ENCODE peak calls at places on chromosomes 1 and 21, in seven cellular contexts. One of them, this sample, is unnamed.

GRCh38 chr1:228463559-228464455 is 23.4 kb upstream of the RNF187 start:
- DNase-seq in cardiac fibroblast: peak; percentile 46
- DNase-seq in stomach: peak; percentile 27
- DNase-seq in vagina: no peak
- DNase-seq in NCI-H1092 treated with DMSO at 0.1 percent for 48 hours: peak; percentile 56
- DNase-seq in activated effector memory CD4-positive, alpha-beta T cell treated with anti-CD3 and anti-CD28 coated beads, Interleukin-2, amount 50 U/mL, for 16 hours: peak; percentile 86
- DNase-seq in left lobe of liver: no peak
- DNase-seq in this sample: no peak

GRCh38 chr21:17045214-17045835 is 467.5 kb upstream of the CXADR start:
- DNase-seq in cardiac fibroblast: peak; percentile 58
- DNase-seq in activated effector memory CD4-positive, alpha-beta T cell treated with anti-CD3 and anti-CD28 coated beads, Interleukin-2, amount 50 U/mL, for 16 hours: no peak
- DNase-seq in NCI-H1092 treated with DMSO at 0.1 percent for 48 hours: peak; percentile 30
- DNase-seq in vagina: no peak
- DNase-seq in left lobe of liver: no peak
- DNase-seq in stomach: no peak
- DNase-seq in this sample: no peak

GRCh38 chr1:202567747-202568146 is 142.5 kb downstream of the SYT2 start:
- DNase-seq in vagina: no peak
- DNase-seq in NCI-H1092 treated with DMSO at 0.1 percent for 48 hours: no peak
- DNase-seq in left lobe of liver: no peak
- DNase-seq in stomach: no peak
- DNase-seq in activated effector memory CD4-positive, alpha-beta T cell treated with anti-CD3 and anti-CD28 coated beads, Interleukin-2, amount 50 U/mL, for 16 hours: no peak
- DNase-seq in cardiac fibroblast: peak; percentile 70
- DNase-seq in this sample: no peak

GRCh38 chr1:235734335-235734734 is 84.8 kb upstream of the GNG4 start:
- DNase-seq in NCI-H1092 treated with DMSO at 0.1 percent for 48 hours: no peak
- DNase-seq in vagina: no peak
- DNase-seq in left lobe of liver: no peak
- DNase-seq in cardiac fibroblast: no peak
- DNase-seq in activated effector memory CD4-positive, alpha-beta T cell treated with anti-CD3 and anti-CD28 coated beads, Interleukin-2, amount 50 U/mL, for 16 hours: no peak
- DNase-seq in stomach: no peak
- DNase-seq in this sample: no peak

GRCh38 chr1:94989911-94990463 is 63.1 kb upstream of the CNN3 start:
- DNase-seq in NCI-H1092 treated with DMSO at 0.1 percent for 48 hours: no peak
- DNase-seq in stomach: no peak
- DNase-seq in cardiac fibroblast: peak; percentile 71
- DNase-seq in activated effector memory CD4-positive, alpha-beta T cell treated with anti-CD3 and anti-CD28 coated beads, Interleukin-2, amount 50 U/mL, for 16 hours: no peak
- DNase-seq in vagina: peak; percentile 71
- DNase-seq in left lobe of liver: no peak
- DNase-seq in this sample: no peak

GRCh38 chr1:161258439-161259386 is at the start of gene PCP4L1:
- DNase-seq in left lobe of liver: peak; percentile 79
- DNase-seq in activated effector memory CD4-positive, alpha-beta T cell treated with anti-CD3 and anti-CD28 coated beads, Interleukin-2, amount 50 U/mL, for 16 hours: peak; percentile 73
- DNase-seq in NCI-H1092 treated with DMSO at 0.1 percent for 48 hours: no peak
- DNase-seq in vagina: no peak
- DNase-seq in stomach: peak; percentile 65
- DNase-seq in cardiac fibroblast: peak; percentile 67
- DNase-seq in this sample: peak; percentile 69

GRCh38 chr1:236176337-236177336 is 34.3 kb downstream of the GPR137B start:
- DNase-seq in activated effector memory CD4-positive, alpha-beta T cell treated with anti-CD3 and anti-CD28 coated beads, Interleukin-2, amount 50 U/mL, for 16 hours: no peak
- DNase-seq in NCI-H1092 treated with DMSO at 0.1 percent for 48 hours: no peak
- DNase-seq in stomach: no peak
- DNase-seq in vagina: no peak
- DNase-seq in left lobe of liver: no peak
- DNase-seq in cardiac fibroblast: peak; percentile 12
- DNase-seq in this sample: no peak

GRCh38 chr1:226600254-226600653 is 51.7 kb downstream of the STUM start:
- DNase-seq in cardiac fibroblast: no peak
- DNase-seq in NCI-H1092 treated with DMSO at 0.1 percent for 48 hours: no peak
- DNase-seq in left lobe of liver: no peak
- DNase-seq in stomach: no peak
- DNase-seq in vagina: no peak
- DNase-seq in activated effector memory CD4-positive, alpha-beta T cell treated with anti-CD3 and anti-CD28 coated beads, Interleukin-2, amount 50 U/mL, for 16 hours: peak; percentile 34
- DNase-seq in this sample: no peak

GRCh38 chr1:160169553-160170399 is 18.4 kb downstream of the ATP1A4 start:
- DNase-seq in cardiac fibroblast: no peak
- DNase-seq in activated effector memory CD4-positive, alpha-beta T cell treated with anti-CD3 and anti-CD28 coated beads, Interleukin-2, amount 50 U/mL, for 16 hours: no peak
- DNase-seq in vagina: no peak
- DNase-seq in NCI-H1092 treated with DMSO at 0.1 percent for 48 hours: peak; percentile 83
- DNase-seq in stomach: no peak
- DNase-seq in left lobe of liver: no peak
- DNase-seq in this sample: no peak

GRCh38 chr1:230861489-230861888 is 6.8 kb downstream of the C1orf198 start:
- DNase-seq in stomach: no peak
- DNase-seq in NCI-H1092 treated with DMSO at 0.1 percent for 48 hours: no peak
- DNase-seq in activated effector memory CD4-positive, alpha-beta T cell treated with anti-CD3 and anti-CD28 coated beads, Interleukin-2, amount 50 U/mL, for 16 hours: no peak
- DNase-seq in cardiac fibroblast: no peak
- DNase-seq in left lobe of liver: no peak
- DNase-seq in vagina: no peak
- DNase-seq in this sample: no peak

GRCh38 chr1:170318141-170318540 is 172.4 kb downstream of the NTMT2 start:
- DNase-seq in vagina: no peak
- DNase-seq in cardiac fibroblast: no peak
- DNase-seq in NCI-H1092 treated with DMSO at 0.1 percent for 48 hours: no peak
- DNase-seq in stomach: no peak
- DNase-seq in left lobe of liver: no peak
- DNase-seq in activated effector memory CD4-positive, alpha-beta T cell treated with anti-CD3 and anti-CD28 coated beads, Interleukin-2, amount 50 U/mL, for 16 hours: no peak
- DNase-seq in this sample: no peak

GRCh38 chr1:67748630-67749029 is 63.6 kb downstream of the GADD45A start:
- DNase-seq in left lobe of liver: no peak
- DNase-seq in stomach: no peak
- DNase-seq in NCI-H1092 treated with DMSO at 0.1 percent for 48 hours: no peak
- DNase-seq in activated effector memory CD4-positive, alpha-beta T cell treated with anti-CD3 and anti-CD28 coated beads, Interleukin-2, amount 50 U/mL, for 16 hours: no peak
- DNase-seq in vagina: no peak
- DNase-seq in cardiac fibroblast: peak; percentile 85
- DNase-seq in this sample: no peak

GRCh38 chr1:115748396-115749130 is 20.0 kb downstream of the CASQ2 start:
- DNase-seq in NCI-H1092 treated with DMSO at 0.1 percent for 48 hours: no peak
- DNase-seq in vagina: no peak
- DNase-seq in activated effector memory CD4-positive, alpha-beta T cell treated with anti-CD3 and anti-CD28 coated beads, Interleukin-2, amount 50 U/mL, for 16 hours: no peak
- DNase-seq in cardiac fibroblast: peak; percentile 56
- DNase-seq in left lobe of liver: no peak
- DNase-seq in stomach: no peak
- DNase-seq in this sample: no peak

GRCh38 chr1:44433209-44433608 is 28.2 kb downstream of the RNF220 start:
- DNase-seq in NCI-H1092 treated with DMSO at 0.1 percent for 48 hours: no peak
- DNase-seq in activated effector memory CD4-positive, alpha-beta T cell treated with anti-CD3 and anti-CD28 coated beads, Interleukin-2, amount 50 U/mL, for 16 hours: no peak
- DNase-seq in stomach: no peak
- DNase-seq in cardiac fibroblast: peak; percentile 23
- DNase-seq in vagina: no peak
- DNase-seq in left lobe of liver: no peak
- DNase-seq in this sample: no peak

GRCh38 chr1:240877605-240878004 is 265.6 kb upstream of the GREM2 start:
- DNase-seq in cardiac fibroblast: no peak
- DNase-seq in NCI-H1092 treated with DMSO at 0.1 percent for 48 hours: no peak
- DNase-seq in activated effector memory CD4-positive, alpha-beta T cell treated with anti-CD3 and anti-CD28 coated beads, Interleukin-2, amount 50 U/mL, for 16 hours: no peak
- DNase-seq in stomach: no peak
- DNase-seq in vagina: no peak
- DNase-seq in left lobe of liver: no peak
- DNase-seq in this sample: no peak

GRCh38 chr1:116690809-116691323 is 23.3 kb upstream of the IGSF3 start:
- DNase-seq in activated effector memory CD4-positive, alpha-beta T cell treated with anti-CD3 and anti-CD28 coated beads, Interleukin-2, amount 50 U/mL, for 16 hours: no peak
- DNase-seq in left lobe of liver: no peak
- DNase-seq in stomach: no peak
- DNase-seq in NCI-H1092 treated with DMSO at 0.1 percent for 48 hours: no peak
- DNase-seq in cardiac fibroblast: peak; percentile 15
- DNase-seq in vagina: no peak
- DNase-seq in this sample: no peak

GRCh38 chr1:29698033-29698432 is 461.7 kb downstream of the PTPRU start:
- DNase-seq in left lobe of liver: no peak
- DNase-seq in NCI-H1092 treated with DMSO at 0.1 percent for 48 hours: no peak
- DNase-seq in activated effector memory CD4-positive, alpha-beta T cell treated with anti-CD3 and anti-CD28 coated beads, Interleukin-2, amount 50 U/mL, for 16 hours: peak; percentile 38
- DNase-seq in cardiac fibroblast: peak; percentile 78
- DNase-seq in vagina: no peak
- DNase-seq in stomach: no peak
- DNase-seq in this sample: no peak

GRCh38 chr21:31801551-31802234 is 69.8 kb upstream of the SCAF4 start:
- DNase-seq in left lobe of liver: peak; percentile 23
- DNase-seq in cardiac fibroblast: no peak
- DNase-seq in vagina: peak; percentile 58
- DNase-seq in activated effector memory CD4-positive, alpha-beta T cell treated with anti-CD3 and anti-CD28 coated beads, Interleukin-2, amount 50 U/mL, for 16 hours: no peak
- DNase-seq in NCI-H1092 treated with DMSO at 0.1 percent for 48 hours: no peak
- DNase-seq in stomach: no peak
- DNase-seq in this sample: no peak